ENCODE peak calls at places on chromosomes 7 and 10, in four cellular contexts. Y is IMR-90, Q is left ventricle myocardium inferior, S is pancreas. P is an unnamed sample.

GRCh38 chr7:133961724-133962123 is 165.4 kb upstream of the LRGUK start:
- DNase-seq in Q (no peak), S (no peak), Y (no peak), P (no peak)

GRCh38 chr7:115009139-115009538 is 87.2 kb downstream of the MDFIC start:
- DNase-seq in S (no peak), Q (no peak), Y (peak), P (no peak)

GRCh38 chr10:102020938-102021337 is 35.0 kb downstream of the ARMH3 start:
- DNase-seq in S (no peak), Y (no peak), Q (no peak), P (no peak)

GRCh38 chr10:70125918-70126590 is 6.6 kb downstream of the AIFM2 start:
- DNase-seq in Q (no peak), Y (no peak), S (no peak), P (no peak)

GRCh38 chr10:109126016-109126415 is 797.3 kb downstream of the XPNPEP1 start:
- DNase-seq in Q (no peak), Y (no peak), S (no peak), P (no peak)

GRCh38 chr10:111103196-111103595 is 26.4 kb downstream of the ADRA2A start:
- DNase-seq in S (no peak), Y (no peak), Q (no peak), P (no peak)

GRCh38 chr7:144057954-144058353 is 9.2 kb downstream of the OR2A5 start:
- DNase-seq in Q (no peak), S (no peak), Y (no peak), P (no peak)

GRCh38 chr10:100948916-100949315 is 20.4 kb upstream of the SEMA4G start:
- DNase-seq in Y (no peak), Q (no peak), S (no peak), P (no peak)

GRCh38 chr10:120945801-120946302 is 94.7 kb downstream of the WDR11 start:
- DNase-seq in Q (no peak), S (peak), Y (no peak), P (no peak)

GRCh38 chr10:125158528-125159485 is 1.6 kb downstream of the CTBP2 start:
- DNase-seq in Y (peak), Q (peak), S (peak), P (peak)

GRCh38 chr7:80833289-80834104 is 85.4 kb downstream of the SEMA3C start:
- DNase-seq in Q (no peak), Y (peak), S (no peak), P (no peak)

GRCh38 chr10:124989526-124989925 is 47.6 kb downstream of the ZRANB1 start:
- DNase-seq in Y (no peak), Q (no peak), S (peak), P (no peak)

GRCh38 chr7:20795881-20796280 is 9.2 kb upstream of the SP8 start:
- DNase-seq in Y (no peak), S (no peak), Q (no peak), P (no peak)

GRCh38 chr7:50860174-50860573 is 77.5 kb upstream of the GRB10 start:
- DNase-seq in Q (no peak), Y (no peak), S (no peak), P (no peak)

GRCh38 chr7:131556055-131556911 is at the start of gene PODXL:
- DNase-seq in S (peak), Y (peak), Q (peak), P (peak)

GRCh38 chr10:110456523-110457091 is 41.1 kb upstream of the DUSP5 start:
- DNase-seq in Q (no peak), Y (peak), S (no peak), P (peak)

GRCh38 chr7:81213394-81213793 is 294.5 kb upstream of the SEMA3C start:
- DNase-seq in S (no peak), Q (no peak), Y (no peak), P (no peak)

GRCh38 chr10:108180883-108181282 is 1016.4 kb upstream of the SORCS1 start:
- DNase-seq in Y (no peak), S (no peak), Q (no peak), P (no peak)

GRCh38 chr7:155948845-155949244 is 136.6 kb upstream of the SHH start:
- DNase-seq in Y (no peak), S (no peak), Q (no peak), P (no peak)

GRCh38 chr7:1297476-1297972 is 64.9 kb downstream of the UNCX start:
- DNase-seq in Q (no peak), S (no peak), Y (no peak), P (no peak)

GRCh38 chr10:102492983-102493382 is 9.5 kb downstream of the ACTR1A start:
- DNase-seq in S (peak), Q (no peak), Y (no peak), P (no peak)

GRCh38 chr10:75774780-75775490 is 343.5 kb downstream of the LRMDA start:
- DNase-seq in Y (no peak), S (no peak), Q (no peak), P (no peak)

GRCh38 chr7:134873253-134873652 is 93.8 kb downstream of the CALD1 start:
- DNase-seq in S (no peak), Y (peak), Q (no peak), P (no peak)

GRCh38 chr7:138247568-138248328 is 171.5 kb downstream of the AKR1D1 start:
- DNase-seq in Q (no peak), Y (no peak), S (no peak), P (no peak)

GRCh38 chr7:80542398-80542797 is 30.5 kb upstream of the GNAT3 start:
- DNase-seq in S (no peak), Q (no peak), Y (peak), P (no peak)

GRCh38 chr7:5284304-5285281 is 1.9 kb downstream of the SLC29A4 start:
- DNase-seq in Q (no peak), S (peak), Y (no peak), P (no peak)

GRCh38 chr7:81457858-81458522 is 311.9 kb downstream of the HGF start:
- DNase-seq in Q (no peak), S (no peak), Y (peak), P (no peak)

GRCh38 chr7:10239643-10240345 is 733.9 kb upstream of the PHF14 start:
- DNase-seq in Q (no peak), Y (no peak), S (no peak), P (no peak)

GRCh38 chr7:43076189-43076605 is 36.2 kb upstream of the HECW1 start:
- DNase-seq in Q (no peak), Y (peak), S (no peak), P (no peak)

GRCh38 chr10:71038921-71039320 is 150.6 kb upstream of the PCBD1 start:
- DNase-seq in Y (no peak), S (no peak), Q (no peak), P (no peak)

GRCh38 chr7:26346611-26347200 is 55.0 kb downstream of the SNX10 start:
- DNase-seq in Q (no peak), Y (peak), S (peak), P (no peak)

GRCh38 chr7:8149222-8149621 is 112.7 kb downstream of the ICA1 start:
- DNase-seq in Y (no peak), S (no peak), Q (no peak), P (no peak)

GRCh38 chr7:3464900-3465622 is 164.0 kb downstream of the SDK1 start:
- DNase-seq in S (no peak), Y (no peak), Q (no peak), P (no peak)

GRCh38 chr10:91816986-91817385 is 18.8 kb downstream of the TNKS2 start:
- DNase-seq in Y (no peak), Q (no peak), S (no peak), P (no peak)

GRCh38 chr7:78221961-78222751 is 423.6 kb downstream of the PHTF2 start:
- DNase-seq in S (no peak), Q (no peak), Y (peak), P (no peak)

DNA sequence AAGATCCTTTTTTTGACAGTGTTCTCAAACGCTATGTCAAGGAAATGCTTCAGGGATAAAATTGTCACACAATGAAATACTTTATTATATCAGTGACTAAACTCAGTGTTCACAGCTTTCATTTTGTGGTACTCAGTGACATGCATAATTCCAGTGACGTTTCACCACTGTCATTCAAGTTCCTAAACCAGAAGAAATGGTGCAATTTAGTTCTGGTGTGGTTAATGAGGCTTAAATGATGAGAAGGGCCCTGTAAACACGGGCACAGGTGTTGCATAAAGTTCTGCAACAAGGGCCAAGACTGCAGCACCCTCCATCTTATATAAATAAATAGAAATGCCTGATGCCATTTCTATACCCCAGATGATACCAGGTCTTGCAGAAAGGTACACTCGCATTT is 1247.1 kb downstream of the GATA3 start:
- DNase-seq in Y (no peak), Q (no peak), S (no peak), P (no peak)
- TF ChIP-seq CTCF in Y (no peak), Q (no peak), S (no peak), P (no peak)

DNA sequence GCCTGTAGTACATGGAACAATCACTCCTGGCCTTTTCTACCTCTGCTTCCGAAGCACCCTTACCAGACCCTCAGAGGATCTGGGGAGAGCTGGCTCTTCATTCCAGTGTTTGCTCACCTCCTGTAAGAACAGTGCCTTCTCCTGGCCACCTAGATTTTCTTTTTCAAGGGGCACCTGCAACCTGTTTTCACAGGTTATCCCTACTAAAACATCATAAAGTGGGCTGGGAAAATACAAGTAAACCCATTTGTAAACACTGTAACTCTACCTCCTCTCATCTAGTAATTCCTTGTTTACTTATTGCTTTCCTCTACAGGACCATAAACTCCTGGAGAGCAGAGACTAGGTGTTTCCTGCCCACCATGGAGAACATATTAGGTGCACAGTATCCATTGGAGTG is 1.1 kb downstream of the PIK3AP1 start:
- DNase-seq in Y (no peak), Q (no peak), S (no peak), P (no peak)
- TF ChIP-seq CTCF in Y (no peak), Q (no peak), S (no peak), P (no peak)

DNA sequence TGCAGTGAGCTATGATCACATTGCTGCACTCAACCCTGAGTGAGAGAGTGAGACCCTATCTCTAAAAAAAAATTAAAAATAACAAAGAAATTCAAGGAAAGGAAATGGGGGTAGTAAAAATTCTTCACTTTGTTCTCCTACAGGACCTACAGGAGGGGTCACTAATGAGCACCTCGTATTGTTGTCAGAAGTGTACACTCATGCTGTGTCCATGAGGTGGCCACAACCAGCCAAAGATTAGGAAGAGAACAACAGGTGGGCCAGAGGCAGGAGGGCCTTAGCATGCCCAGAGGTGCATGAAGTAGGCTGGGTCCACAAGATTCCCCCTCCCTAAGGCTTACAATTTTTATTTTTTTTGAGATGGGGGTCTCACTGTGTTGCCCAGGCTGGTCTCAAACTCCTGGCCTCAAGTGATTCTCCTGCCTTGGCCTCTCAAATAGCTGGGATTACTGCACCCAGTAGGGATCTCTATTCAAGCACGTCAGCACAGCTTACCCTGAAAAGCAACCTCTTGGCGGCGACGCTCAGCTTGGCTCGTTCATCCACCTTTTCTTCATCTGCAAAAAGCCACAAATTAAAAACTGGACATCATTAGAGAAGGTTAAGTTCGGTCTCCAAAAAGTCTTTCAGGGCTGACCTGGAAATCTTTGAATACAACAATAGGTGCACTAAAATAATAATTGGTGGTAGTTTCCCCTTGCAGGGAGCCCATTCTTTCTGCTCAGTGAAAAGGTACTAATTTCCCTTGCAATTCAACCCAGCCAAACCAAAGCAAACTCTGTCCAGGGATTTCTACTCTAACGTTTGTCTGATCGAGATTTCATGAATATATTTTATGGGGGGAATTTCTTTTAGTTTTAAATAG is 104.4 kb downstream of the SVIL start:
- DNase-seq in Q (no peak), S (no peak), Y (no peak), P (peak)
- TF ChIP-seq CTCF in Q (no peak), S (no peak), Y (no peak), P (no peak)

DNA sequence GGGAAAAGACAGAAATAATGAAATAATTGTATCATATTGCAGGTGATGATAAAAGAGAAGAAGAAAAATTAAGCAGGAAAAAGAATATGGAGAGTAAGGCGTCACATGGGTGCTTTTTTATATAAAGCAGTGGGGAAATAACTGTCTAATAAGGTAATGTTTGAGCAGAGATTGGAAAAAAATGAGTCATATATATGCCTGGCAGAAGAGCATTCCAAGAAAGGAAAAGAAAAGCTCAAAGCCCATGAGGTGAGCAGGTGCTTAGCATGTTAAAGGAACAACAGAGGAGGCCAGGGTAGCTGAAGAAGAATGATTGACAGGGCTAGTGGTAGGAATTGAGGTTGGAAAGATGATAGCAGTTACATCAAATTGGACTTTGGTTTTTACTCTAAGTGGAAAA is 739.5 kb downstream of the SORCS1 start:
- DNase-seq in S (no peak), Y (peak), Q (no peak), P (no peak)
- TF ChIP-seq CTCF in S (no peak), Y (no peak), Q (no peak), P (no peak)